ENCODE peak calls at places on chromosomes 3 and 15, in ten cellular contexts. One of them, this sample, is unnamed.

GRCh38 chr3:122868322-122868721 is 73.5 kb downstream of the SLC49A4 start:
- DNase-seq in astrocyte of the spinal cord: no peak
- DNase-seq in naive thymus-derived CD4-positive, alpha-beta T cell: no peak
- DNase-seq in activated T-cell treated with anti-CD3 and anti-CD28 coated beads, Interleukin-2, amount 50 U/mL, for 1 hour: no peak
- DNase-seq in NCI-H1092 treated with DMSO at 0.1 percent for 48 hours: no peak
- DNase-seq in skeletal muscle cell: no peak
- DNase-seq in NCI-H2029: no peak
- DNase-seq in AG08396: no peak
- DNase-seq in stimulated activated CD4-positive, alpha-beta T cell treated with anti-CD3 and anti-CD28 coated beads, Interleukin-1b, Interleukin-23, amount 100 ng/mL, for 24 hours: no peak
- DNase-seq in HTR-8/SVneo: no peak
- DNase-seq in this sample: no peak

GRCh38 chr3:84904819-84905555 is 53.8 kb upstream of the CADM2 start:
- DNase-seq in NCI-H2029: peak; percentile 93
- DNase-seq in naive thymus-derived CD4-positive, alpha-beta T cell: no peak
- DNase-seq in AG08396: no peak
- DNase-seq in skeletal muscle cell: no peak
- DNase-seq in stimulated activated CD4-positive, alpha-beta T cell treated with anti-CD3 and anti-CD28 coated beads, Interleukin-1b, Interleukin-23, amount 100 ng/mL, for 24 hours: no peak
- DNase-seq in activated T-cell treated with anti-CD3 and anti-CD28 coated beads, Interleukin-2, amount 50 U/mL, for 1 hour: no peak
- DNase-seq in HTR-8/SVneo: no peak
- DNase-seq in NCI-H1092 treated with DMSO at 0.1 percent for 48 hours: peak; percentile 83
- DNase-seq in astrocyte of the spinal cord: no peak
- DNase-seq in this sample: no peak

GRCh38 chr3:70011582-70011981 is 12.0 kb downstream of the SAMMSON start:
- DNase-seq in NCI-H1092 treated with DMSO at 0.1 percent for 48 hours: no peak
- DNase-seq in NCI-H2029: no peak
- DNase-seq in AG08396: no peak
- DNase-seq in HTR-8/SVneo: no peak
- DNase-seq in activated T-cell treated with anti-CD3 and anti-CD28 coated beads, Interleukin-2, amount 50 U/mL, for 1 hour: no peak
- DNase-seq in stimulated activated CD4-positive, alpha-beta T cell treated with anti-CD3 and anti-CD28 coated beads, Interleukin-1b, Interleukin-23, amount 100 ng/mL, for 24 hours: no peak
- DNase-seq in astrocyte of the spinal cord: peak; percentile 54
- DNase-seq in skeletal muscle cell: no peak
- DNase-seq in naive thymus-derived CD4-positive, alpha-beta T cell: no peak
- DNase-seq in this sample: no peak

GRCh38 chr15:96268421-96269204 is 61.9 kb upstream of the NR2F2 start:
- DNase-seq in NCI-H1092 treated with DMSO at 0.1 percent for 48 hours: no peak
- DNase-seq in skeletal muscle cell: peak; percentile 13
- DNase-seq in HTR-8/SVneo: peak; percentile 24
- DNase-seq in AG08396: peak; percentile 12
- DNase-seq in astrocyte of the spinal cord: peak; percentile 62
- DNase-seq in NCI-H2029: no peak
- DNase-seq in stimulated activated CD4-positive, alpha-beta T cell treated with anti-CD3 and anti-CD28 coated beads, Interleukin-1b, Interleukin-23, amount 100 ng/mL, for 24 hours: no peak
- DNase-seq in activated T-cell treated with anti-CD3 and anti-CD28 coated beads, Interleukin-2, amount 50 U/mL, for 1 hour: no peak
- DNase-seq in naive thymus-derived CD4-positive, alpha-beta T cell: no peak
- DNase-seq in this sample: no peak

GRCh38 chr3:27127195-27127594 is 242.0 kb downstream of the NEK10 start:
- DNase-seq in AG08396: no peak
- DNase-seq in NCI-H1092 treated with DMSO at 0.1 percent for 48 hours: no peak
- DNase-seq in astrocyte of the spinal cord: no peak
- DNase-seq in NCI-H2029: peak; percentile 84
- DNase-seq in stimulated activated CD4-positive, alpha-beta T cell treated with anti-CD3 and anti-CD28 coated beads, Interleukin-1b, Interleukin-23, amount 100 ng/mL, for 24 hours: no peak
- DNase-seq in activated T-cell treated with anti-CD3 and anti-CD28 coated beads, Interleukin-2, amount 50 U/mL, for 1 hour: no peak
- DNase-seq in HTR-8/SVneo: no peak
- DNase-seq in naive thymus-derived CD4-positive, alpha-beta T cell: no peak
- DNase-seq in skeletal muscle cell: no peak
- DNase-seq in this sample: no peak

GRCh38 chr3:81452406-81452805 is 309.0 kb downstream of the GBE1 start:
- DNase-seq in NCI-H2029: no peak
- DNase-seq in stimulated activated CD4-positive, alpha-beta T cell treated with anti-CD3 and anti-CD28 coated beads, Interleukin-1b, Interleukin-23, amount 100 ng/mL, for 24 hours: no peak
- DNase-seq in naive thymus-derived CD4-positive, alpha-beta T cell: no peak
- DNase-seq in AG08396: no peak
- DNase-seq in HTR-8/SVneo: no peak
- DNase-seq in activated T-cell treated with anti-CD3 and anti-CD28 coated beads, Interleukin-2, amount 50 U/mL, for 1 hour: no peak
- DNase-seq in NCI-H1092 treated with DMSO at 0.1 percent for 48 hours: no peak
- DNase-seq in skeletal muscle cell: no peak
- DNase-seq in astrocyte of the spinal cord: no peak
- DNase-seq in this sample: no peak

GRCh38 chr3:182889948-182890629 is 90.2 kb downstream of the DCUN1D1 start:
- DNase-seq in NCI-H2029: no peak
- DNase-seq in skeletal muscle cell: no peak
- DNase-seq in naive thymus-derived CD4-positive, alpha-beta T cell: no peak
- DNase-seq in NCI-H1092 treated with DMSO at 0.1 percent for 48 hours: no peak
- DNase-seq in HTR-8/SVneo: no peak
- DNase-seq in stimulated activated CD4-positive, alpha-beta T cell treated with anti-CD3 and anti-CD28 coated beads, Interleukin-1b, Interleukin-23, amount 100 ng/mL, for 24 hours: no peak
- DNase-seq in AG08396: no peak
- DNase-seq in activated T-cell treated with anti-CD3 and anti-CD28 coated beads, Interleukin-2, amount 50 U/mL, for 1 hour: no peak
- DNase-seq in astrocyte of the spinal cord: no peak
- DNase-seq in this sample: no peak

GRCh38 chr3:128322030-128323022 is 144.4 kb downstream of the DNAJB8 start:
- DNase-seq in NCI-H1092 treated with DMSO at 0.1 percent for 48 hours: no peak
- DNase-seq in naive thymus-derived CD4-positive, alpha-beta T cell: peak; percentile 32
- DNase-seq in skeletal muscle cell: no peak
- DNase-seq in activated T-cell treated with anti-CD3 and anti-CD28 coated beads, Interleukin-2, amount 50 U/mL, for 1 hour: peak; percentile 74
- DNase-seq in stimulated activated CD4-positive, alpha-beta T cell treated with anti-CD3 and anti-CD28 coated beads, Interleukin-1b, Interleukin-23, amount 100 ng/mL, for 24 hours: no peak
- DNase-seq in HTR-8/SVneo: no peak
- DNase-seq in AG08396: peak; percentile 56
- DNase-seq in NCI-H2029: peak; percentile 27
- DNase-seq in astrocyte of the spinal cord: peak; percentile 36
- DNase-seq in this sample: peak; percentile 42

GRCh38 chr3:189625071-189625470 is 6.1 kb upstream of the TP63 start:
- DNase-seq in naive thymus-derived CD4-positive, alpha-beta T cell: no peak
- DNase-seq in stimulated activated CD4-positive, alpha-beta T cell treated with anti-CD3 and anti-CD28 coated beads, Interleukin-1b, Interleukin-23, amount 100 ng/mL, for 24 hours: no peak
- DNase-seq in HTR-8/SVneo: no peak
- DNase-seq in skeletal muscle cell: no peak
- DNase-seq in NCI-H2029: no peak
- DNase-seq in activated T-cell treated with anti-CD3 and anti-CD28 coated beads, Interleukin-2, amount 50 U/mL, for 1 hour: no peak
- DNase-seq in NCI-H1092 treated with DMSO at 0.1 percent for 48 hours: no peak
- DNase-seq in AG08396: no peak
- DNase-seq in astrocyte of the spinal cord: no peak
- DNase-seq in this sample: no peak

GRCh38 chr3:100045696-100046095 is 68.6 kb downstream of the FILIP1L start:
- DNase-seq in stimulated activated CD4-positive, alpha-beta T cell treated with anti-CD3 and anti-CD28 coated beads, Interleukin-1b, Interleukin-23, amount 100 ng/mL, for 24 hours: no peak
- DNase-seq in naive thymus-derived CD4-positive, alpha-beta T cell: no peak
- DNase-seq in HTR-8/SVneo: peak; percentile 55
- DNase-seq in skeletal muscle cell: peak; percentile 98
- DNase-seq in NCI-H1092 treated with DMSO at 0.1 percent for 48 hours: no peak
- DNase-seq in NCI-H2029: no peak
- DNase-seq in astrocyte of the spinal cord: peak; percentile 96
- DNase-seq in activated T-cell treated with anti-CD3 and anti-CD28 coated beads, Interleukin-2, amount 50 U/mL, for 1 hour: no peak
- DNase-seq in AG08396: peak; percentile 65
- DNase-seq in this sample: no peak

GRCh38 chr15:74432271-74432967 is 1.3 kb downstream of the SEMA7A start:
- DNase-seq in astrocyte of the spinal cord: no peak
- DNase-seq in naive thymus-derived CD4-positive, alpha-beta T cell: peak; percentile 32
- DNase-seq in stimulated activated CD4-positive, alpha-beta T cell treated with anti-CD3 and anti-CD28 coated beads, Interleukin-1b, Interleukin-23, amount 100 ng/mL, for 24 hours: no peak
- DNase-seq in NCI-H1092 treated with DMSO at 0.1 percent for 48 hours: no peak
- DNase-seq in AG08396: no peak
- DNase-seq in skeletal muscle cell: no peak
- DNase-seq in activated T-cell treated with anti-CD3 and anti-CD28 coated beads, Interleukin-2, amount 50 U/mL, for 1 hour: no peak
- DNase-seq in NCI-H2029: no peak
- DNase-seq in HTR-8/SVneo: no peak
- DNase-seq in this sample: no peak

GRCh38 chr3:33146791-33147445 is 33.1 kb downstream of the CRTAP start:
- DNase-seq in astrocyte of the spinal cord: peak; percentile 78
- DNase-seq in stimulated activated CD4-positive, alpha-beta T cell treated with anti-CD3 and anti-CD28 coated beads, Interleukin-1b, Interleukin-23, amount 100 ng/mL, for 24 hours: no peak
- DNase-seq in NCI-H1092 treated with DMSO at 0.1 percent for 48 hours: peak; percentile 30
- DNase-seq in NCI-H2029: peak; percentile 59
- DNase-seq in skeletal muscle cell: peak; percentile 73
- DNase-seq in HTR-8/SVneo: no peak
- DNase-seq in AG08396: no peak
- DNase-seq in naive thymus-derived CD4-positive, alpha-beta T cell: no peak
- DNase-seq in activated T-cell treated with anti-CD3 and anti-CD28 coated beads, Interleukin-2, amount 50 U/mL, for 1 hour: no peak
- DNase-seq in this sample: peak; percentile 70

GRCh38 chr15:25237291-25237978 is 201.4 kb downstream of the UBE3A start:
- DNase-seq in astrocyte of the spinal cord: no peak
- DNase-seq in NCI-H2029: no peak
- DNase-seq in naive thymus-derived CD4-positive, alpha-beta T cell: no peak
- DNase-seq in stimulated activated CD4-positive, alpha-beta T cell treated with anti-CD3 and anti-CD28 coated beads, Interleukin-1b, Interleukin-23, amount 100 ng/mL, for 24 hours: no peak
- DNase-seq in skeletal muscle cell: no peak
- DNase-seq in NCI-H1092 treated with DMSO at 0.1 percent for 48 hours: no peak
- DNase-seq in HTR-8/SVneo: no peak
- DNase-seq in activated T-cell treated with anti-CD3 and anti-CD28 coated beads, Interleukin-2, amount 50 U/mL, for 1 hour: no peak
- DNase-seq in AG08396: no peak
- DNase-seq in this sample: no peak

GRCh38 chr15:73633991-73634495 is 854 bp upstream of the NPTN start:
- DNase-seq in HTR-8/SVneo: peak; percentile 68
- DNase-seq in stimulated activated CD4-positive, alpha-beta T cell treated with anti-CD3 and anti-CD28 coated beads, Interleukin-1b, Interleukin-23, amount 100 ng/mL, for 24 hours: no peak
- DNase-seq in skeletal muscle cell: peak; percentile 86
- DNase-seq in NCI-H2029: no peak
- DNase-seq in astrocyte of the spinal cord: peak; percentile 94
- DNase-seq in naive thymus-derived CD4-positive, alpha-beta T cell: no peak
- DNase-seq in activated T-cell treated with anti-CD3 and anti-CD28 coated beads, Interleukin-2, amount 50 U/mL, for 1 hour: no peak
- DNase-seq in NCI-H1092 treated with DMSO at 0.1 percent for 48 hours: no peak
- DNase-seq in AG08396: peak; percentile 85
- DNase-seq in this sample: peak; percentile 26

GRCh38 chr3:8328971-8329370 is 172.7 kb upstream of the LMCD1 start:
- DNase-seq in NCI-H1092 treated with DMSO at 0.1 percent for 48 hours: no peak
- DNase-seq in NCI-H2029: peak; percentile 84
- DNase-seq in activated T-cell treated with anti-CD3 and anti-CD28 coated beads, Interleukin-2, amount 50 U/mL, for 1 hour: no peak
- DNase-seq in naive thymus-derived CD4-positive, alpha-beta T cell: no peak
- DNase-seq in HTR-8/SVneo: no peak
- DNase-seq in stimulated activated CD4-positive, alpha-beta T cell treated with anti-CD3 and anti-CD28 coated beads, Interleukin-1b, Interleukin-23, amount 100 ng/mL, for 24 hours: no peak
- DNase-seq in astrocyte of the spinal cord: peak; percentile 2
- DNase-seq in skeletal muscle cell: no peak
- DNase-seq in AG08396: no peak
- DNase-seq in this sample: no peak

GRCh38 chr3:54962200-54962599 is 34.3 kb upstream of the LRTM1 start:
- DNase-seq in AG08396: no peak
- DNase-seq in stimulated activated CD4-positive, alpha-beta T cell treated with anti-CD3 and anti-CD28 coated beads, Interleukin-1b, Interleukin-23, amount 100 ng/mL, for 24 hours: no peak
- DNase-seq in NCI-H1092 treated with DMSO at 0.1 percent for 48 hours: no peak
- DNase-seq in naive thymus-derived CD4-positive, alpha-beta T cell: no peak
- DNase-seq in activated T-cell treated with anti-CD3 and anti-CD28 coated beads, Interleukin-2, amount 50 U/mL, for 1 hour: no peak
- DNase-seq in skeletal muscle cell: no peak
- DNase-seq in NCI-H2029: no peak
- DNase-seq in astrocyte of the spinal cord: no peak
- DNase-seq in HTR-8/SVneo: no peak
- DNase-seq in this sample: no peak

GRCh38 chr3:58529516-58530353 is 7.3 kb downstream of the ACOX2 start:
- DNase-seq in astrocyte of the spinal cord: no peak
- DNase-seq in NCI-H1092 treated with DMSO at 0.1 percent for 48 hours: no peak
- DNase-seq in skeletal muscle cell: no peak
- DNase-seq in NCI-H2029: no peak
- DNase-seq in naive thymus-derived CD4-positive, alpha-beta T cell: no peak
- DNase-seq in HTR-8/SVneo: no peak
- DNase-seq in stimulated activated CD4-positive, alpha-beta T cell treated with anti-CD3 and anti-CD28 coated beads, Interleukin-1b, Interleukin-23, amount 100 ng/mL, for 24 hours: no peak
- DNase-seq in AG08396: no peak
- DNase-seq in activated T-cell treated with anti-CD3 and anti-CD28 coated beads, Interleukin-2, amount 50 U/mL, for 1 hour: no peak
- DNase-seq in this sample: peak; percentile 31

GRCh38 chr15:68310811-68311463 is 33.4 kb downstream of the FEM1B start:
- DNase-seq in skeletal muscle cell: no peak
- DNase-seq in stimulated activated CD4-positive, alpha-beta T cell treated with anti-CD3 and anti-CD28 coated beads, Interleukin-1b, Interleukin-23, amount 100 ng/mL, for 24 hours: no peak
- DNase-seq in NCI-H2029: no peak
- DNase-seq in NCI-H1092 treated with DMSO at 0.1 percent for 48 hours: no peak
- DNase-seq in naive thymus-derived CD4-positive, alpha-beta T cell: no peak
- DNase-seq in AG08396: no peak
- DNase-seq in astrocyte of the spinal cord: no peak
- DNase-seq in activated T-cell treated with anti-CD3 and anti-CD28 coated beads, Interleukin-2, amount 50 U/mL, for 1 hour: peak; percentile 10
- DNase-seq in HTR-8/SVneo: no peak
- DNase-seq in this sample: no peak

GRCh38 chr3:55564709-55565108 is 77.6 kb upstream of the WNT5A start:
- DNase-seq in astrocyte of the spinal cord: no peak
- DNase-seq in activated T-cell treated with anti-CD3 and anti-CD28 coated beads, Interleukin-2, amount 50 U/mL, for 1 hour: no peak
- DNase-seq in naive thymus-derived CD4-positive, alpha-beta T cell: no peak
- DNase-seq in stimulated activated CD4-positive, alpha-beta T cell treated with anti-CD3 and anti-CD28 coated beads, Interleukin-1b, Interleukin-23, amount 100 ng/mL, for 24 hours: no peak
- DNase-seq in NCI-H1092 treated with DMSO at 0.1 percent for 48 hours: peak; percentile 31
- DNase-seq in skeletal muscle cell: no peak
- DNase-seq in HTR-8/SVneo: no peak
- DNase-seq in NCI-H2029: no peak
- DNase-seq in AG08396: no peak
- DNase-seq in this sample: no peak

GRCh38 chr3:53773586-53774368 is 72.4 kb downstream of the CHDH start:
- DNase-seq in activated T-cell treated with anti-CD3 and anti-CD28 coated beads, Interleukin-2, amount 50 U/mL, for 1 hour: no peak
- DNase-seq in skeletal muscle cell: peak; percentile 46
- DNase-seq in NCI-H1092 treated with DMSO at 0.1 percent for 48 hours: no peak
- DNase-seq in naive thymus-derived CD4-positive, alpha-beta T cell: no peak
- DNase-seq in HTR-8/SVneo: no peak
- DNase-seq in NCI-H2029: no peak
- DNase-seq in astrocyte of the spinal cord: no peak
- DNase-seq in AG08396: peak; percentile 71
- DNase-seq in stimulated activated CD4-positive, alpha-beta T cell treated with anti-CD3 and anti-CD28 coated beads, Interleukin-1b, Interleukin-23, amount 100 ng/mL, for 24 hours: no peak
- DNase-seq in this sample: no peak

GRCh38 chr15:38610748-38611147 is 46.1 kb upstream of the RASGRP1 start:
- DNase-seq in activated T-cell treated with anti-CD3 and anti-CD28 coated beads, Interleukin-2, amount 50 U/mL, for 1 hour: no peak
- DNase-seq in astrocyte of the spinal cord: no peak
- DNase-seq in stimulated activated CD4-positive, alpha-beta T cell treated with anti-CD3 and anti-CD28 coated beads, Interleukin-1b, Interleukin-23, amount 100 ng/mL, for 24 hours: no peak
- DNase-seq in naive thymus-derived CD4-positive, alpha-beta T cell: peak; percentile 47
- DNase-seq in NCI-H1092 treated with DMSO at 0.1 percent for 48 hours: no peak
- DNase-seq in NCI-H2029: no peak
- DNase-seq in AG08396: no peak
- DNase-seq in HTR-8/SVneo: no peak
- DNase-seq in skeletal muscle cell: no peak
- DNase-seq in this sample: no peak

GRCh38 chr15:69469467-69470191 is 17.0 kb downstream of the RPLP1 start:
- DNase-seq in HTR-8/SVneo: no peak
- DNase-seq in NCI-H2029: no peak
- DNase-seq in activated T-cell treated with anti-CD3 and anti-CD28 coated beads, Interleukin-2, amount 50 U/mL, for 1 hour: no peak
- DNase-seq in naive thymus-derived CD4-positive, alpha-beta T cell: peak; percentile 15
- DNase-seq in astrocyte of the spinal cord: no peak
- DNase-seq in NCI-H1092 treated with DMSO at 0.1 percent for 48 hours: no peak
- DNase-seq in skeletal muscle cell: no peak
- DNase-seq in AG08396: no peak
- DNase-seq in stimulated activated CD4-positive, alpha-beta T cell treated with anti-CD3 and anti-CD28 coated beads, Interleukin-1b, Interleukin-23, amount 100 ng/mL, for 24 hours: no peak
- DNase-seq in this sample: no peak

GRCh38 chr3:60585918-60586317 is 665.3 kb downstream of the FHIT start:
- DNase-seq in HTR-8/SVneo: no peak
- DNase-seq in NCI-H2029: no peak
- DNase-seq in skeletal muscle cell: no peak
- DNase-seq in stimulated activated CD4-positive, alpha-beta T cell treated with anti-CD3 and anti-CD28 coated beads, Interleukin-1b, Interleukin-23, amount 100 ng/mL, for 24 hours: no peak
- DNase-seq in NCI-H1092 treated with DMSO at 0.1 percent for 48 hours: no peak
- DNase-seq in naive thymus-derived CD4-positive, alpha-beta T cell: no peak
- DNase-seq in activated T-cell treated with anti-CD3 and anti-CD28 coated beads, Interleukin-2, amount 50 U/mL, for 1 hour: no peak
- DNase-seq in astrocyte of the spinal cord: no peak
- DNase-seq in AG08396: no peak
- DNase-seq in this sample: no peak

GRCh38 chr3:49732592-49732991 is 8.8 kb upstream of the GMPPB start:
- DNase-seq in naive thymus-derived CD4-positive, alpha-beta T cell: no peak
- DNase-seq in NCI-H2029: no peak
- DNase-seq in skeletal muscle cell: no peak
- DNase-seq in astrocyte of the spinal cord: no peak
- DNase-seq in NCI-H1092 treated with DMSO at 0.1 percent for 48 hours: no peak
- DNase-seq in HTR-8/SVneo: no peak
- DNase-seq in activated T-cell treated with anti-CD3 and anti-CD28 coated beads, Interleukin-2, amount 50 U/mL, for 1 hour: no peak
- DNase-seq in stimulated activated CD4-positive, alpha-beta T cell treated with anti-CD3 and anti-CD28 coated beads, Interleukin-1b, Interleukin-23, amount 100 ng/mL, for 24 hours: no peak
- DNase-seq in AG08396: no peak
- DNase-seq in this sample: no peak

GRCh38 chr15:29418931-29419330 is 149.3 kb upstream of the NSMCE3 start:
- DNase-seq in activated T-cell treated with anti-CD3 and anti-CD28 coated beads, Interleukin-2, amount 50 U/mL, for 1 hour: no peak
- DNase-seq in AG08396: no peak
- DNase-seq in HTR-8/SVneo: no peak
- DNase-seq in NCI-H1092 treated with DMSO at 0.1 percent for 48 hours: no peak
- DNase-seq in astrocyte of the spinal cord: no peak
- DNase-seq in NCI-H2029: no peak
- DNase-seq in stimulated activated CD4-positive, alpha-beta T cell treated with anti-CD3 and anti-CD28 coated beads, Interleukin-1b, Interleukin-23, amount 100 ng/mL, for 24 hours: no peak
- DNase-seq in skeletal muscle cell: no peak
- DNase-seq in naive thymus-derived CD4-positive, alpha-beta T cell: no peak
- DNase-seq in this sample: no peak

GRCh38 chr3:83523470-83524073 is 1435.2 kb upstream of the CADM2 start:
- DNase-seq in activated T-cell treated with anti-CD3 and anti-CD28 coated beads, Interleukin-2, amount 50 U/mL, for 1 hour: no peak
- DNase-seq in stimulated activated CD4-positive, alpha-beta T cell treated with anti-CD3 and anti-CD28 coated beads, Interleukin-1b, Interleukin-23, amount 100 ng/mL, for 24 hours: no peak
- DNase-seq in naive thymus-derived CD4-positive, alpha-beta T cell: no peak
- DNase-seq in NCI-H1092 treated with DMSO at 0.1 percent for 48 hours: peak; percentile 69
- DNase-seq in astrocyte of the spinal cord: peak; percentile 67
- DNase-seq in NCI-H2029: peak; percentile 0
- DNase-seq in HTR-8/SVneo: peak; percentile 21
- DNase-seq in skeletal muscle cell: peak; percentile 12
- DNase-seq in AG08396: no peak
- DNase-seq in this sample: peak; percentile 19